ENCODE peak calls at places on chromosomes 13 and 19, in six cellular contexts. H, V, P, D, I and M are unnamed samples.

GRCh38 chr13:87274209-87274819 is 396.9 kb upstream of the SLITRK5 start:
- DNase-seq in H (peak), I (peak), D (no peak), V (no peak), P (peak), M (peak)

GRCh38 chr19:45153339-45154063 is 7.3 kb downstream of the NKPD1 start:
- DNase-seq in P (peak), V (peak), H (no peak), D (no peak), I (peak), M (peak)

GRCh38 chr13:36913463-36913862 is 6.6 kb downstream of the SMAD9 start:
- DNase-seq in P (no peak), D (no peak), V (no peak), I (no peak), H (no peak), M (no peak)

GRCh38 chr13:49098198-49098597 is 121.9 kb upstream of the MLNR start:
- DNase-seq in I (no peak), V (no peak), H (peak), P (peak), D (peak), M (no peak)

GRCh38 chr19:41206926-41207750 is 11.9 kb upstream of the AXL start:
- DNase-seq in I (no peak), P (no peak), V (peak), H (no peak), D (no peak), M (no peak)

GRCh38 chr13:83007226-83007625 is 875.0 kb downstream of the SLITRK1 start:
- DNase-seq in V (no peak), H (no peak), P (no peak), I (no peak), D (no peak), M (no peak)

GRCh38 chr19:47190167-47190727 is 40.8 kb downstream of the BBC3 start:
- DNase-seq in H (peak), D (peak), I (no peak), P (peak), V (peak), M (peak)

GRCh38 chr19:45474941-45475516 is 7.2 kb downstream of the FOSB start:
- DNase-seq in V (no peak), I (no peak), D (peak), H (peak), P (peak), M (no peak)

GRCh38 chr19:1004803-1005664 is 4.8 kb downstream of the GRIN3B start:
- DNase-seq in D (no peak), P (no peak), H (no peak), V (no peak), I (peak), M (no peak)

GRCh38 chr19:15195987-15196682 is 4.7 kb downstream of the NOTCH3 start:
- DNase-seq in H (no peak), D (no peak), P (no peak), I (no peak), V (no peak), M (no peak)

GRCh38 chr19:13044160-13044853 is 49.0 kb downstream of the NFIX start:
- DNase-seq in D (no peak), H (no peak), V (peak), I (no peak), P (peak), M (no peak)

GRCh38 chr13:32233062-32233461 is 82.1 kb downstream of the ZAR1L start:
- DNase-seq in I (no peak), P (no peak), V (no peak), H (no peak), D (no peak), M (no peak)

GRCh38 chr19:30686252-30686762 is 314.1 kb downstream of the ZNF536 start:
- DNase-seq in H (no peak), V (no peak), P (no peak), D (peak), I (no peak), M (no peak)
- TF ChIP-seq CTCF in H (peak), V (peak), P (no peak), D (peak), I (no peak), M (no peak)

GRCh38 chr19:35843676-35844481 is 8.4 kb downstream of the NPHS1 start:
- DNase-seq in P (no peak), H (no peak), D (no peak), V (no peak), I (peak), M (no peak)

GRCh38 chr19:35845215-35846037 is 6.9 kb downstream of the NPHS1 start:
- DNase-seq in D (no peak), H (no peak), I (peak), P (no peak), V (no peak), M (no peak)

GRCh38 chr19:35844482-35845214 is 7.7 kb downstream of the NPHS1 start:
- DNase-seq in P (no peak), H (no peak), D (no peak), V (no peak), I (no peak), M (no peak)

GRCh38 chr19:35847911-35848310 is 4.4 kb downstream of the NPHS1 start:
- DNase-seq in P (no peak), H (no peak), I (no peak), V (no peak), D (no peak), M (no peak)

DNA sequence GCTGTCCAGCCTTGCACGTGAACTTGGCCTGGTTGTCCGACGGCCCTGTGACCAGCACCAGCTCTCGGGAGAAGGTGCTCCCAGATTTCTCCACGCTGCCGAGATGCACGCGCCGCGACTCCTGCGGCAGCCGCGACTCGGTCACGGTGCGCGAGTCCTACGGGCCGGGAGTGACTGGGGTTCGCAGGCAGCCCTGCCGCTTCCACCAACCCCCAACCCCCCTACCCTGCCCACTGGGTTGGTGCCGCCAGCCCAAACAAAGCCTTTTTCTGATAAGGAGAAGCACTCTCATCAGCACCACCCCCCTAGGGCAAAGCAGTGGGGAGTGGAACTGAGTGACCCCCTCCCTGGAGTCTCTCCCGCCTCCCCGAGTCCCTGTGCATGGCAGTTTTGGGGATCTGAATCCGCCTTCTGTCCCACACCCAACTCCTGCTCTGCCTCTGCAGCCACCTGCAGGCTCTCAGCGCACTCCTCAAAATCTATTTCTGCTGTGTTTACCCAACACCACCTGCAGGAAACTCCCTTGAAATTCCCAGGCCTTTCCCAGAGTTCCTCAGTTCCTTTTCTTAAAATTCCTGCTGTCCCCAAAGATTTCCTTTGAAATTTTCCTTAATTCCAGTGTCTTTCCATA is 6.2 kb downstream of the NPHS1 start:
- DNase-seq in V (no peak), I (no peak), H (no peak), D (no peak), P (no peak), M (no peak)
- TF ChIP-seq CTCF in V (no peak), I (no peak), H (no peak), D (no peak), P (no peak), M (no peak)

GRCh38 chr19:35095667-35096368 is 19.8 kb upstream of the FXYD3 start:
- DNase-seq in P (no peak), H (no peak), I (no peak), D (no peak), V (no peak), M (no peak)
- TF ChIP-seq CTCF in P (no peak), H (no peak), I (no peak), D (no peak), V (no peak), M (no peak)

DNA sequence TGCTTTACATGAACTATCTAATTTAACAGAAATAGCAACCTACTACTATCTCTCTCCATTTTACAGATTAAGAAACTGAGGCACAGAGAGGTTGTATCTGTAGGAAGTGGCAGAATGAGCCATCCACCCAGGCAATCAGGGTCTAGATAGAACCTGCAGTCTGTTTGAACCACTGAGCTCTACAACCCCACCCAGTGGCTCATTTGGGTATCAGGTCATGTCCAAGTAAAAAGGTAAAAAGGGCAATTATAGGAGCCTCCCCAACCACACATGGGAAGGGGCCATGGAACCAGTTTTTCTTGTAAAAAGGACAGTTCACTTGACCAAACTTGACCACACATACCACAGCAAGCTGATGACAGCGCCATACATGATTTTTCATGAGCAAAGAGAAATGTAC is 92.9 kb upstream of the SGCG start:
- DNase-seq in P (peak), H (no peak), D (peak), V (no peak), I (peak), M (peak)
- TF ChIP-seq CTCF in P (peak), H (peak), D (peak), V (peak), I (peak), M (peak)

GRCh38 chr19:3684817-3685410 is 15.4 kb downstream of the PIP5K1C start:
- DNase-seq in H (no peak), V (no peak), D (no peak), I (no peak), P (no peak), M (no peak)
- TF ChIP-seq CTCF in H (no peak), V (no peak), D (peak), I (no peak), P (no peak), M (no peak)

DNA sequence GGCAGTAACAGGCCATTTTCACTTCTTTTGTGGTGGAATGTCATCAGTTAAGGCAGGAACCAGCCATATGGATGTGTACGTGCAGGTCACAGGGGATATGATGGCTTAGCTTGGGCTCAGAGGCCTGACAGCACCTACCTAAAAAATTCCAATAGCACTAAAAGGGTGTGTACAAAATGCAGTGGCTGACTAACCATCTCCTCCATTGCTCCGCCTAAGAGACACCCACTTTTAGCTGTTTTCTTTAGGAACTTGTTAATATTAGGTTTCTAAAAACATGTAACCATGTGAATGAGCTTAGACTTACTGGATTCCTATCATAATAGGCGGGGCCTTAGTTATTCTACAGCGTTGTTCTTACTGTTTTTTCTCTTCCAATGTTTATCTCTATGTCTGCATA is 25.8 kb downstream of the GP6 start:
- DNase-seq in P (no peak), I (no peak), V (no peak), D (no peak), H (no peak), M (no peak)
- TF ChIP-seq CTCF in P (no peak), I (no peak), V (no peak), D (no peak), H (no peak), M (no peak)

GRCh38 chr13:28530729-28531194 is 35.8 kb upstream of the FLT1 start:
- DNase-seq in V (no peak), I (no peak), H (no peak), P (no peak), D (peak), M (no peak)
- TF ChIP-seq CTCF in V (no peak), I (no peak), H (peak), P (peak), D (peak), M (no peak)

GRCh38 chr13:50894042-50894441 is 15.5 kb upstream of the RNASEH2B start:
- DNase-seq in P (no peak), I (no peak), D (no peak), H (no peak), V (no peak), M (no peak)

GRCh38 chr13:50901701-50902100 is 7.9 kb upstream of the RNASEH2B start:
- DNase-seq in D (no peak), P (no peak), I (no peak), H (no peak), V (no peak), M (no peak)

GRCh38 chr13:50894504-50894903 is 15.1 kb upstream of the RNASEH2B start:
- DNase-seq in H (no peak), D (no peak), V (no peak), I (no peak), P (no peak), M (no peak)

GRCh38 chr13:50893211-50893852 is 16.3 kb upstream of the RNASEH2B start:
- DNase-seq in P (peak), I (no peak), H (no peak), D (no peak), V (no peak), M (no peak)

DNA sequence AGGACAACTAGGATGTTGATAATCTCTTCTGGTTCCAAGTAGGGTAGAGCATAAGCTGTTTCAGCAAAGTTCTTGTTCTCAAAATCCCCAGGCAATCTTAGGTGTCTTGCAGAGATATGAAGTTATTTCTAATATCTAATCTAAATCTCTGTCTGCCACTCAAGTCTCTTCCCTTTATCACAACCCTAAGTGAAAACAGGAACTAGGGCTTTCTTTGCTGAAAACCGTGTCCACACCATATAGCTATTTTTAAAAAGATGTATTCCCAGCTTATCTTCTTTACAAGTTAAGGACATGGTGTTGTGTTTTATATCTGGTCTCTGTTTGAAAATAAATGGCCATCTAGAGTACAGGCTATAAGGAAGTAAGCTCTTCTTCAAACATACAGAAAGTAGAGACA is 11.3 kb upstream of the RNASEH2B start:
- DNase-seq in I (no peak), H (no peak), V (no peak), P (no peak), D (no peak), M (no peak)
- TF ChIP-seq CTCF in I (no peak), H (no peak), V (no peak), P (no peak), D (no peak), M (no peak)

DNA sequence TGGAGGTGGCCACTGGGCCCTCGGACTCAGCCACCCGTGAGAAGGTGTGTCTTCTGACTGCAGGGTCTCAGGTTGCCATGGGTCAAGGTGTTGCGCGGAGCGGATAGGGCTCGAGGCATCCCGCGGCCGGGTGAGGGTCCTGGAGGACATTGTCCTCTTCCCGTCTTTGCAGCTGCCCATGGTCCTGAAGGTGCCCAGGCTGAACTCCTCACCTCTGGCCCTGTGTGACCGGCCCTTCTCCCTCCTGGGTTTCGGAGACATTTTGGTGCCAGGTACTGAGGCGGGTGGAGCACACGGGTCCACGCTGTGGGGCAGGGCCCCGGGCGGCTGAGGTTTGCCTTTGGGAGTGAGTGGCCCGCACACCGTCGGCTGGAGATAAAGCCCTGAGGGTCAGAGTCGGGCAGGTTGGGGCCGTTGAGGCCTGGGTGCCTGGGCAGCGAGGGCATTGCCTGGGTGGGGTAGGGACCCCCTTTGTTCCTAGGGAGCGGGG is 15.6 kb upstream of the TMPRSS9 start:
- DNase-seq in V (no peak), P (no peak), D (no peak), I (peak), H (no peak), M (no peak)
- TF ChIP-seq CTCF in V (no peak), P (no peak), D (no peak), I (no peak), H (no peak), M (no peak)

GRCh38 chr13:81048026-81048461 is 707.1 kb upstream of the SPRY2 start:
- DNase-seq in V (no peak), I (no peak), D (no peak), H (no peak), P (no peak), M (no peak)

DNA sequence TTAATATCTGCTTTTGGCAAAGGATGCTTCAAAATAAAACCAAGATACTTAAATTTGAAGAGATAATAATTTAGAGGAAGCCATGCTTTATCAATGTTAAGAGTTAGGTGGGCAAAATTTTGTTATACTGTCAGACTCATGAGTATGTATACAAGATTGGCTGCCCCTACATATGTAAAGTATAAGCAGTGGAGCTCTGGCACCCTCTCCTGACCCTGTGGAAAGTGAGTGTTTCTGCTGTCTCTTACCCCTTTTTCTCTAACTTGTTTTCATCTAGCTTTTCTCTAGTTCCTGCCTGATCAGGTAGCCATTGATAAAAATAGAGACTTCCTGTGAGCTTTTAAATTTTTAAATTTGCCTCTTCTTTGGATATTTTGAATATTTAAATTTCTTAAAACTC is 710.9 kb upstream of the SPRY2 start:
- DNase-seq in I (no peak), H (no peak), V (no peak), P (no peak), D (no peak), M (no peak)
- TF ChIP-seq CTCF in I (no peak), H (no peak), V (no peak), P (no peak), D (no peak), M (no peak)